ENCODE peak calls at places on chromosomes 5 and 9, in seven cellular contexts. F, B, R, L, G, C and X are unnamed samples.

GRCh38 chr9:121889990-121890563 is 203.0 kb downstream of the TTLL11 start:
- DNase-seq in R (no peak), B (no peak), C (no peak), L (no peak), F (no peak), G (no peak), X (no peak)

GRCh38 chr5:53874409-53874808 is 314.0 kb downstream of the NDUFS4 start:
- DNase-seq in B (no peak), C (no peak), R (no peak), F (no peak), L (no peak), G (no peak), X (no peak)

GRCh38 chr5:139543423-139543991 is 17.6 kb upstream of the UBE2D2 start:
- DNase-seq in G (no peak), C (peak; percentile 75), F (no peak), R (peak; percentile 75), B (peak; percentile 33), L (peak; percentile 11), X (no peak)

GRCh38 chr9:79185866-79186265 is 385.9 kb upstream of the TLE4 start:
- DNase-seq in C (no peak), G (no peak), R (no peak), B (no peak), L (no peak), F (no peak), X (no peak)

GRCh38 chr9:134723037-134723436 is 81.4 kb downstream of the COL5A1 start:
- DNase-seq in C (no peak), F (no peak), L (no peak), G (no peak), B (no peak), R (no peak), X (no peak)

GRCh38 chr9:69809304-69809863 is 11.2 kb upstream of the CFAP95 start:
- DNase-seq in G (no peak), C (no peak), L (no peak), F (no peak), R (no peak), B (no peak), X (no peak)

GRCh38 chr5:154487541-154487940 is 9.5 kb upstream of the HAND1 start:
- DNase-seq in B (no peak), G (no peak), C (no peak), R (no peak), F (peak; percentile 21), L (no peak), X (peak; percentile 65)

GRCh38 chr5:127685662-127686061 is 17.5 kb upstream of the CCDC192 start:
- DNase-seq in F (no peak), R (no peak), G (no peak), L (no peak), C (no peak), B (no peak), X (no peak)

GRCh38 chr5:36688722-36689121 is 82.3 kb downstream of the SLC1A3 start:
- DNase-seq in C (no peak), L (no peak), B (no peak), G (no peak), F (no peak), R (no peak), X (no peak)

GRCh38 chr9:96457266-96457665 is 7.3 kb downstream of the HABP4 start:
- DNase-seq in R (peak; percentile 38), C (no peak), L (no peak), G (no peak), F (no peak), B (no peak), X (no peak)

GRCh38 chr5:139795074-139796001 is at the start of gene PSD2:
- DNase-seq in F (no peak), C (no peak), L (no peak), B (no peak), G (no peak), R (no peak), X (no peak)

GRCh38 chr5:55636711-55637110 is 75.4 kb downstream of the SLC38A9 start:
- DNase-seq in C (no peak), L (no peak), R (no peak), B (no peak), G (no peak), F (no peak), X (no peak)

GRCh38 chr5:66356011-66356565 is 212.0 kb downstream of the SREK1 start:
- DNase-seq in F (no peak), C (no peak), L (no peak), B (no peak), G (no peak), R (no peak), X (no peak)

GRCh38 chr9:70747335-70747734 is 332.9 kb upstream of the KLF9 start:
- DNase-seq in B (no peak), R (no peak), G (no peak), C (no peak), L (no peak), F (no peak), X (no peak)

GRCh38 chr5:137195483-137195882 is 303.6 kb downstream of the SPOCK1 start:
- DNase-seq in L (no peak), R (no peak), F (no peak), G (no peak), C (no peak), B (no peak), X (no peak)

GRCh38 chr5:116492776-116493175 is 81.8 kb downstream of the SEMA6A start:
- DNase-seq in C (no peak), L (no peak), F (no peak), R (no peak), G (peak; percentile 76), B (no peak), X (no peak)

GRCh38 chr5:177350776-177351391 is 584 bp downstream of the LMAN2 start:
- DNase-seq in C (no peak), F (no peak), G (no peak), B (no peak), L (no peak), R (no peak), X (no peak)

GRCh38 chr5:111227805-111228204 is 3.6 kb downstream of the CAMK4 start:
- DNase-seq in G (no peak), R (no peak), L (no peak), C (no peak), B (no peak), F (no peak), X (no peak)

GRCh38 chr5:56829137-56829536 is 13.8 kb downstream of the MAP3K1 start:
- DNase-seq in F (no peak), R (no peak), L (peak; percentile 73), C (no peak), B (no peak), G (no peak), X (no peak)

GRCh38 chr5:10140195-10140973 is 109.3 kb downstream of the ATPSCKMT start:
- DNase-seq in R (no peak), C (no peak), B (no peak), F (no peak), G (no peak), L (no peak), X (no peak)

GRCh38 chr9:125095821-125096443 is 47.4 kb downstream of the SCAI start:
- DNase-seq in R (no peak), L (no peak), F (no peak), G (no peak), C (no peak), B (no peak), X (no peak)

GRCh38 chr9:129109504-129109903 is 1.1 kb downstream of the CRAT start:
- DNase-seq in B (no peak), R (peak; percentile 82), F (no peak), C (peak; percentile 77), L (no peak), G (no peak), X (no peak)

GRCh38 chr5:151038801-151039238 is 18.4 kb downstream of the GPX3 start:
- DNase-seq in L (no peak), R (no peak), F (no peak), B (no peak), C (peak; percentile 69), G (no peak), X (no peak)

GRCh38 chr9:16401720-16402119 is 468.8 kb downstream of the BNC2 start:
- DNase-seq in F (no peak), G (no peak), R (no peak), B (no peak), C (no peak), L (no peak), X (no peak)

GRCh38 chr5:32420506-32420905 is 24.0 kb downstream of the ZFR start:
- DNase-seq in B (no peak), F (no peak), R (no peak), C (no peak), L (no peak), G (no peak), X (no peak)

GRCh38 chr5:157659886-157660660 is 7.8 kb upstream of the SOX30 start:
- DNase-seq in B (no peak), F (no peak), G (no peak), C (no peak), R (no peak), L (no peak), X (no peak)

GRCh38 chr5:115551415-115551814 is 6.8 kb upstream of the FEM1C start:
- DNase-seq in B (no peak), R (no peak), F (no peak), L (no peak), G (no peak), C (no peak), X (no peak)

GRCh38 chr5:62312036-62312435 is 6.0 kb downstream of the KIF2A start:
- DNase-seq in C (no peak), G (no peak), R (no peak), F (no peak), L (no peak), B (no peak), X (no peak)

GRCh38 chr9:103942171-103942570 is 151.9 kb upstream of the SMC2 start:
- DNase-seq in C (no peak), L (no peak), B (no peak), G (no peak), F (no peak), R (no peak), X (no peak)

GRCh38 chr9:116271991-116272390 is 118.4 kb downstream of the PAPPA start:
- DNase-seq in G (no peak), L (no peak), F (no peak), B (no peak), R (no peak), C (no peak), X (no peak)

GRCh38 chr5:114360362-114360761 is 1.5 kb upstream of the KCNN2 start:
- DNase-seq in C (no peak), B (no peak), R (no peak), G (no peak), L (no peak), F (no peak), X (no peak)
- H3K4me3 ChIP-seq in C (no peak overlapping the region), B (peak overlapping the region; percentile 71), R (no peak overlapping the region), G (no peak overlapping the region), L (no peak overlapping the region), F (peak overlapping the region; percentile 47), X (no peak overlapping the region)

GRCh38 chr9:131404987-131405386 is 11.1 kb downstream of the PRRC2B start:
- DNase-seq in L (no peak), G (no peak), F (no peak), B (no peak), C (no peak), R (no peak), X (no peak)
- H3K4me3 ChIP-seq in L (no peak overlapping the region), G (no peak overlapping the region), F (no peak overlapping the region), B (peak overlapping the region; percentile 9), C (no peak overlapping the region), R (no peak overlapping the region), X (no peak overlapping the region)

GRCh38 chr9:127225747-127226646 is 38.6 kb upstream of the GARNL3 start:
- DNase-seq in C (peak; percentile 85), F (no peak), B (no peak), L (no peak), G (no peak), R (no peak), X (no peak)
- H3K4me3 ChIP-seq in C (peak overlapping the region; percentile 95), F (peak overlapping the region; percentile 88), B (peak overlapping the region; percentile 93), L (peak overlapping the region; percentile 70), G (peak overlapping the region; percentile 16), R (peak overlapping the region; percentile 50), X (peak overlapping the region; percentile 85)

GRCh38 chr5:16457451-16457850 is 8.1 kb downstream of the ZNF622 start:
- DNase-seq in R (no peak), C (no peak), L (no peak), B (no peak), G (no peak), F (no peak), X (no peak)
- H3K4me3 ChIP-seq in R (no peak overlapping the region), C (no peak overlapping the region), L (no peak overlapping the region), B (no peak overlapping the region), G (no peak overlapping the region), F (no peak overlapping the region), X (no peak overlapping the region)